ENCODE peak calls at places on chromosome 1, in four cellular contexts. I is suprapubic skin, K is HCT116, R is K562. L is an unnamed sample.

GRCh38 chr1:239232921-239233320 is 153.4 kb upstream of the CHRM3 start:
- DNase-seq in R (no peak), K (no peak), I (no peak), L (no peak)

GRCh38 chr1:48741380-48741779 is 35.3 kb downstream of the BEND5 start:
- DNase-seq in I (no peak), K (no peak), R (no peak), L (no peak)

GRCh38 chr1:145425436-145426029 is at the start of gene NBPF20:
- DNase-seq in I (peak), K (peak), R (peak), L (peak)

GRCh38 chr1:17978016-17978415 is 129.6 kb upstream of the IGSF21 start:
- DNase-seq in I (no peak), R (no peak), K (no peak), L (no peak)

GRCh38 chr1:91582431-91582921 is 81.8 kb downstream of the CDC7 start:
- DNase-seq in R (no peak), I (no peak), K (no peak), L (peak)

GRCh38 chr1:237556911-237557310 is 333.8 kb downstream of the ZP4 start:
- DNase-seq in I (no peak), K (no peak), R (no peak), L (no peak)

GRCh38 chr1:6962956-6963915 is 178.0 kb downstream of the CAMTA1 start:
- DNase-seq in K (peak), R (peak), I (peak), L (peak)

GRCh38 chr1:32242341-32242851 is 4.6 kb upstream of the FAM167B start:
- DNase-seq in R (peak), I (no peak), K (no peak), L (peak)

GRCh38 chr1:33655496-33655895 is 183.1 kb downstream of the ZSCAN20 start:
- DNase-seq in K (no peak), R (no peak), I (no peak), L (no peak)

GRCh38 chr1:36530791-36531190 is 48.1 kb upstream of the CSF3R start:
- DNase-seq in I (peak), K (no peak), R (no peak), L (peak)

GRCh38 chr1:4023678-4024077 is 123.6 kb upstream of the C1orf174 start:
- DNase-seq in R (no peak), I (no peak), K (no peak), L (no peak)

GRCh38 chr1:211973541-211973940 is 61.8 kb downstream of the INTS7 start:
- DNase-seq in R (no peak), K (no peak), I (no peak), L (no peak)

GRCh38 chr1:42942444-42942843 is 16.2 kb downstream of the SLC2A1 start:
- DNase-seq in I (no peak), K (no peak), R (no peak), L (no peak)

GRCh38 chr1:21638531-21639341 is 30.4 kb downstream of the RAP1GAP start:
- DNase-seq in K (peak), I (no peak), R (peak), L (no peak)

GRCh38 chr1:224447251-224447650 is 12.7 kb upstream of the WDR26 start:
- DNase-seq in K (no peak), R (no peak), I (peak), L (no peak)

GRCh38 chr1:8456306-8456912 is 138.5 kb downstream of the SLC45A1 start:
- DNase-seq in I (no peak), R (no peak), K (no peak), L (no peak)

GRCh38 chr1:172999349-172999748 is 51.4 kb downstream of the TNFSF18 start:
- DNase-seq in R (no peak), K (no peak), I (no peak), L (no peak)

GRCh38 chr1:23081376-23081775 is 62.1 kb downstream of the KDM1A start:
- DNase-seq in R (no peak), K (no peak), I (no peak), L (no peak)

GRCh38 chr1:37673920-37674319 is 18.4 kb upstream of the CDCA8 start:
- DNase-seq in R (peak), I (peak), K (no peak), L (no peak)

GRCh38 chr1:145995964-145996432 is 381 bp downstream of the TXNIP start:
- DNase-seq in K (no peak), R (peak), I (peak), L (peak)

GRCh38 chr1:210938416-210938925 is 195.5 kb downstream of the KCNH1 start:
- DNase-seq in K (no peak), R (no peak), I (no peak), L (no peak)

GRCh38 chr1:50422946-50423669 is at the start of gene DMRTA2:
- DNase-seq in I (no peak), R (no peak), K (no peak), L (no peak)

GRCh38 chr1:193109619-193110018 is 4.4 kb upstream of the GLRX2 start:
- DNase-seq in R (no peak), I (no peak), K (no peak), L (no peak)

GRCh38 chr1:209756608-209757445 is 974 bp downstream of the TRAF3IP3 start:
- DNase-seq in R (no peak), I (no peak), K (no peak), L (no peak)

GRCh38 chr1:6037338-6037762 is 8.3 kb upstream of the KCNAB2 start:
- DNase-seq in K (no peak), R (no peak), I (no peak), L (no peak)

GRCh38 chr1:220768127-220768601 is 18.5 kb upstream of the MTARC1 start:
- DNase-seq in R (no peak), K (no peak), I (no peak), L (no peak)

GRCh38 chr1:114587203-114587991 is 6.0 kb upstream of the BCAS2 start:
- DNase-seq in I (no peak), K (no peak), R (no peak), L (no peak)

GRCh38 chr1:66300986-66301451 is 232.9 kb upstream of the SGIP1 start:
- DNase-seq in I (no peak), K (no peak), R (no peak), L (no peak)

GRCh38 chr1:165612062-165612461 is 19.0 kb upstream of the MGST3 start:
- DNase-seq in K (no peak), I (no peak), R (no peak), L (no peak)

GRCh38 chr1:55699151-55699695 is 484.1 kb upstream of the USP24 start:
- DNase-seq in R (no peak), K (no peak), I (no peak), L (no peak)

GRCh38 chr1:228457017-228457395 is 30.2 kb upstream of the RNF187 start:
- DNase-seq in I (no peak), K (no peak), R (peak), L (no peak)

GRCh38 chr1:100629391-100629790 is 90.2 kb upstream of the VCAM1 start:
- DNase-seq in K (no peak), R (no peak), I (no peak), L (no peak)

GRCh38 chr1:74180490-74180889 is 17.5 kb downstream of the LRRIQ3 start:
- DNase-seq in K (no peak), I (no peak), R (no peak), L (no peak)

GRCh38 chr1:41915786-41916571 is 2.7 kb downstream of the HIVEP3 start:
- DNase-seq in I (no peak), K (no peak), R (no peak), L (no peak)

GRCh38 chr1:147794570-147794969 is 34.2 kb upstream of the GJA5 start:
- DNase-seq in K (no peak), R (no peak), I (no peak), L (no peak)
- TF ChIP-seq POLR2AphosphoS5 in K (no peak), R (no peak), I (no peak), L (no peak)

DNA sequence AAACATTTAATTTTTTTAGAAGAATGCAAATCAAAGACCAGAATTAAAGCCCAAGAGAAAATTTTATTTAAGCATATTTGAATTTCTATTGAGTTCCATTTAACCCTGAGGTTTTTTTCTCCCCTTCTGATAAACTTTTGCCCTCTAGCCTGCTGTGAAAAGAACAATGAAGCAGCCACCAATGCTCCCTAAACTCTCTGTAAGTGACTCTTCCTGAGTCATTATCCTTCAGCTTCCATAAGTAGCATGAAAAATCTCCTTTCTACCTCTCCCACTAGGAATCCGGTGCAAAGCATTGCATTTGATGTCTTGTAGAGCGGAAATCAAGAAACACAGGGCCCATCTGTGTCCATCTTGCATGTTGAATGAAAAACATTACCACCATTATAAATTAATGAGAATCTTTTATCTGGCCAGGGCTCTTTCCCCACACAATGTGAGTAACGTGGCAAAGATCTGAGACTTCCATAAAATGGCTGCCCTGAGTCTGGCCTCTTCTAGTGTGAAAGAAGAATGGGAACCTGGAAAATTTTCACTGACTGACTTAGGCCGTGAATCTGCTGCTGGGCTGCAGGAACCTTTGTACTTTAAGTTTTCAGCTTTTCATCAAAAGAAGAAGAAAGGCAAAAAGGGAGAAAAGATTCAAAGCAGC is 324.4 kb downstream of the ADGRL2 start:
- DNase-seq in R (no peak), K (no peak), I (no peak), L (no peak)
- H3K4me3 ChIP-seq in R (no peak), K (no peak), I (no peak), L (no peak)

GRCh38 chr1:182268659-182269058 is 122.9 kb downstream of the GLUL start:
- DNase-seq in R (no peak), I (no peak), K (no peak), L (no peak)

GRCh38 chr1:182274618-182275017 is 117.0 kb downstream of the GLUL start:
- DNase-seq in K (no peak), I (no peak), R (no peak), L (no peak)

GRCh38 chr1:182269097-182269496 is 122.5 kb downstream of the GLUL start:
- DNase-seq in R (peak), K (no peak), I (no peak), L (no peak)

GRCh38 chr1:182270731-182271130 is 120.9 kb downstream of the GLUL start:
- DNase-seq in R (no peak), I (no peak), K (no peak), L (no peak)
- TF ChIP-seq POLR2AphosphoS5 in R (no peak), I (no peak), K (no peak), L (no peak)

DNA sequence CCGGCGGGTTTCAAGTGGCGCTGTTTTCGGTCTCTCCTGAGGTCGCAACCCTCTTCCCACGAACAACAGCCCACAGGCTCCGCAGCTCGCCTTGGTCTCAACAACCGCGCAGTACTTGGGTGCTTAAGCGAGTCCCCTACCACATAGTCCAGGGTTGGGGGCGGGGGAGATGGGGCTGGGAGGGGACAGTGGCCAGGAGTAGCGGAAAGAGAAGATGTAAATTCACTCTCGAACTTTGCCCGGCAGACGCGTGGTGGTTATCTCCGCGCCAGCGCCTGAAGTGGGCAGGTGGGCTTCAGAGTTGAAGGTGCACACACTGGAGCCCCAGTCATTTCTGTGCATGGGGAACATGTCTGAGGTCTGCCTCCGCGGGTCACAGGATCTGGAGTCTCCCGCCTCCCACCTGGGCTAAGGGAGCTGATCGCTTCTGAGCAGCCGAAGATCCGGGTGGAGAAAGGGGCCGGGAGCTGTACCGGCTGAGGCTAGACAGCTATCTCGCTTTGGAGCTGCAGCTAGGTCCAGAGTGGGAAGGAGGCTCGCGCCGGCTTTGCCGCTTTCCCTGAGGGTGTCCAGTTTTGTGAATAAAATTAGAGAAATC is 4.3 kb upstream of the FOXD2 start:
- DNase-seq in K (no peak), R (no peak), I (no peak), L (no peak)
- H3K4me3 ChIP-seq in K (no peak), R (no peak), I (peak), L (peak)

DNA sequence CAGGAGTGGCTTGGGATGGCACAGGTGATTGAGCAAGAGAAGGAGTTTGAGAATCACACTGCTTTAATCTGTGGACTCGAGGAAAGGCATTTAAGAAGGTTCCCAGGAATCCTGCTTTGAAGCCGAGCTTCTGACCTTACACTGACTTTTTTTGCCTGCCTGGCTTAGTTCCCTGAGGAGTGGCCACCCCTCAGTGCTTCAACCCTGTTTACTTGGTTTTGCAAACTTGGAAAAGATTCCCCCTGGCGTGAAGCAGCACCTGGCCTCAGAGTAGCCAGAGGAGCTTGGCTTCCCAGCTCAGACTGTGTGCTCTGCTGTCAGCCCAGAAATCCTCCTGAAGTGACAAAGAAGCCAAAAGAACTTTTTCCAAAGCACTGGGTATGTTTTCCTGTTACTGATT is 48.5 kb upstream of the LDLRAP1 start:
- DNase-seq in R (no peak), I (no peak), K (no peak), L (no peak)
- TF ChIP-seq POLR2AphosphoS5 in R (no peak), I (no peak), K (no peak), L (no peak)

DNA sequence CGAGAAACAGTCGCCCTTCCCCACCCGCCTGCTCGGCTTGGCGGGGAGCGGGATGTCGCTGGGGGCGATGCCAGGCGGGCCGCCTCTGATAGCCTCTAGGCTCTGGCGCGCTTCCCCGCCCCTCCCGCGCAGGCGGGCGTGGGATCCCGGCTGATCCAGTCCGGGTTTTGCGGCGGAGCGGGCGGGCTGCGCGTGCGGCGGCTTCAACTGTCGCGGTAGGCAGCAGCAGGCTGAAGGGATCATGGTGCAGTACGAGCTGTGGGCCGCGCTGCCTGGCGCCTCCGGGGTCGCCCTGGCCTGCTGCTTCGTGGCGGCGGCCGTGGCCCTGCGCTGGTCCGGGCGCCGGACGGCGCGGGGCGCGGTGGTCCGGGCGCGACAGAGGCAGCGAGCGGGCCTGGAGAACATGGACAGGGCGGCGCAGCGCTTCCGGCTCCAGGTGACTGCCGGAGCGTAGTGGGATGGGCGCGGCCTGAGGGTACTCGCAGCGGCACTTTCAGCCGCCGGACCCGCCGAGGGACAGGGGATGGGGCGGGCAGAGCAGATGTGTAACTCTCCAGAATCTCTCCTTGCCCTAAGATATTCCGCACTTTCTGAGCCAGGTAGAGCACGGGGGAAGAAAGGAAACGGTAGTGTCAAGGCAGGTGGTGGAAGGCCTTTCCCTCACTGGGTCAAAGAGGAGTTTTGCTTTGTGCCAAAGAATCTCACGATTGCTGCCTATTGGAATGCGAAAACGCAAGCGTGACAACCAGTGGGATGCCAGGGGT is at the start of gene FAAH:
- DNase-seq in K (peak), R (no peak), I (no peak), L (peak)
- H3K4me3 ChIP-seq in K (peak), R (no peak), I (peak), L (peak)

DNA sequence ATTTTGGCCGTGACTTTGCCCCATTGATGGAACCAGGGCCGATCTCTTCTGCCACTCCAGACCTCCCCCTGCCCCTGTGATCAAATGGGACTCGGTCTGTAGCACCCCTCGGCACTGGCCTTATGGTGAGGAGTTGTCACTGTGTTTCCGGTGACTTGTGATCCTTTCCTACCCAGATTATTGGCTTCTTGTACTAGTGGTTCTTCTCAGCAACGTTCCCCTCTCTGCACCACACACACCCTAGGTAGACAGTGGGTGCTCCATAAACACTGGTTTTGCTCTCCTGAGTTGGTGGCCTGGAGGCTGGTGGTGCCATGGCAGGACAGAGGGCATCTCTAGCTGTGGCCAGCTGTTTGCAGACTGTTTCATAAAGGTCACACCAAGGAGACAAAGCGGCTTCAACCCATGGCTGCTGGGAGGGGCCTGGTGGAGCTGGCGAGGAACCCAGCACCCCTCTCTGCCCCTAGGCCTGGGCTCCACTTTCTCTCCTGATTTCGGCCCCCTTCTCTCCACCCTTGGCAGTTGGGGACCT is 50.7 kb downstream of the DHRS3 start:
- DNase-seq in R (no peak), I (no peak), K (no peak), L (no peak)
- TF ChIP-seq POLR2AphosphoS5 in R (no peak), I (no peak), K (no peak), L (no peak)